ENCODE peak calls at places on chromosomes 11 and 22, in six cellular contexts. J, C, P, Z, E and O are unnamed samples.

GRCh38 chr11:18772211-18772610 is 19.4 kb downstream of the PTPN5 start:
- DNase-seq in J (no peak), C (no peak), P (peak), Z (no peak), E (no peak), O (no peak)

GRCh38 chr22:48104786-48105185 is 1342.3 kb downstream of the TBC1D22A start:
- DNase-seq in J (no peak), C (no peak), P (no peak), Z (no peak), E (no peak), O (no peak)

GRCh38 chr11:3853935-3854659 is 1.4 kb upstream of the STIM1 start:
- DNase-seq in J (peak), C (peak), P (no peak), Z (peak), E (no peak), O (peak)

GRCh38 chr11:134488913-134489312 is 76.9 kb upstream of the B3GAT1 start:
- DNase-seq in J (no peak), C (no peak), P (no peak), Z (no peak), E (no peak), O (no peak)

GRCh38 chr11:93234602-93235207 is 36.9 kb upstream of the SLC36A4 start:
- DNase-seq in J (peak), C (peak), P (peak), Z (peak), E (peak), O (peak)

GRCh38 chr22:31637375-31637937 is 24.6 kb downstream of the PISD start:
- DNase-seq in J (no peak), C (no peak), P (no peak), Z (no peak), E (no peak), O (no peak)

GRCh38 chr11:10540546-10540914 is 457 bp downstream of the RNF141 start:
- DNase-seq in J (no peak), C (peak), P (peak), Z (no peak), E (peak), O (no peak)

GRCh38 chr11:17542249-17542648 is 2.0 kb downstream of the USH1C start:
- DNase-seq in J (no peak), C (peak), P (no peak), Z (no peak), E (no peak), O (no peak)

GRCh38 chr22:45441158-45441557 is 27.7 kb downstream of the RIBC2 start:
- DNase-seq in J (no peak), C (peak), P (peak), Z (no peak), E (peak), O (no peak)

GRCh38 chr22:46560696-46561295 is 23.4 kb upstream of the CELSR1 start:
- DNase-seq in J (no peak), C (no peak), P (no peak), Z (no peak), E (no peak), O (no peak)

GRCh38 chr11:16603890-16604783 is 134.3 kb upstream of the C11orf58 start:
- DNase-seq in J (no peak), C (peak), P (no peak), Z (no peak), E (no peak), O (no peak)